ENCODE peak calls at places on chromosomes 16 and 17, in nine cellular contexts. E, J, D, V, M, K, U, W and C are unnamed samples.
A peak's percentile ranks its signal among the peaks of the same experiment; 100 is the strongest.

GRCh38 chr16:66549284-66550131 is at the start of gene TK2:
- DNase-seq in E (peak; percentile 65), J (peak; percentile 45), M (peak; percentile 63), V (peak; percentile 71), W (peak; percentile 69), U (peak; percentile 80), K (no peak), D (no peak), C (peak; percentile 29)

GRCh38 chr17:79799174-79799537 is 2.3 kb upstream of the CBX8 start:
- DNase-seq in J (no peak), U (peak; percentile 40), M (no peak), E (no peak), V (no peak), K (no peak), D (no peak), W (no peak), C (no peak)

GRCh38 chr17:7215652-7216139 is 3.9 kb downstream of the DLG4 start:
- DNase-seq in W (no peak), M (peak; percentile 47), V (no peak), K (no peak), E (no peak), D (no peak), J (no peak), U (no peak), C (no peak)

GRCh38 chr16:10428433-10429168 is 42.7 kb downstream of the ATF7IP2 start:
- DNase-seq in U (no peak), W (no peak), V (no peak), M (no peak), K (no peak), E (peak; percentile 38), J (no peak), D (no peak), C (no peak)

GRCh38 chr16:84847554-84848415 is 28.0 kb downstream of the CRISPLD2 start:
- DNase-seq in D (no peak), W (no peak), E (no peak), V (no peak), U (no peak), K (no peak), M (no peak), J (no peak), C (no peak)

GRCh38 chr16:11276143-11276879 is at the start of gene PRM2:
- DNase-seq in M (no peak), E (no peak), J (no peak), W (no peak), V (no peak), K (no peak), D (no peak), U (no peak), C (no peak)

GRCh38 chr17:63600569-63601438 is at the start of gene TACO1:
- DNase-seq in D (peak; percentile 53), W (peak; percentile 86), V (peak; percentile 83), J (peak; percentile 78), M (peak; percentile 83), K (peak; percentile 84), E (peak; percentile 85), U (peak; percentile 92), C (peak; percentile 82)

GRCh38 chr17:13642188-13642587 is 40.5 kb upstream of the HS3ST3A1 start:
- DNase-seq in K (no peak), J (no peak), U (no peak), D (no peak), M (no peak), W (no peak), V (no peak), E (no peak), C (no peak)

GRCh38 chr16:85689285-85689949 is 663 bp upstream of the GINS2 start:
- DNase-seq in U (no peak), E (no peak), M (no peak), J (no peak), D (no peak), K (no peak), V (no peak), W (no peak), C (no peak)

GRCh38 chr16:14955546-14956231 is 18.4 kb downstream of the NPIPA1 start:
- DNase-seq in U (no peak), D (no peak), E (no peak), J (no peak), K (peak; percentile 71), M (no peak), V (no peak), W (no peak), C (no peak)

GRCh38 chr16:24396350-24397271 is 140.5 kb downstream of the CACNG3 start:
- DNase-seq in M (no peak), W (no peak), E (no peak), K (no peak), V (no peak), U (no peak), D (no peak), J (no peak), C (no peak)

GRCh38 chr16:58503166-58503862 is 3.4 kb downstream of the NDRG4 start:
- DNase-seq in U (no peak), D (no peak), K (no peak), E (no peak), J (no peak), W (no peak), V (no peak), M (no peak), C (no peak)

GRCh38 chr17:36928450-36929125 is 8.7 kb upstream of the LHX1 start:
- DNase-seq in D (no peak), J (no peak), K (no peak), E (no peak), W (no peak), V (no peak), M (no peak), U (no peak), C (no peak)

GRCh38 chr16:58499615-58500328 is at the start of gene NDRG4:
- DNase-seq in K (peak; percentile 47), U (peak; percentile 38), J (peak; percentile 95), M (peak; percentile 83), V (peak; percentile 38), D (peak; percentile 17), E (peak; percentile 60), W (peak; percentile 96), C (peak; percentile 57)

GRCh38 chr17:16322636-16323035 is 30.6 kb downstream of the CENPV start:
- DNase-seq in W (no peak), V (no peak), E (no peak), M (no peak), D (no peak), K (no peak), J (no peak), U (no peak), C (no peak)